ENCODE peak calls at places on chromosomes 16 and 17, in six cellular contexts. H, P, S, V, Y and D are unnamed samples.

GRCh38 chr17:2796164-2797140 is at the start of gene RAP1GAP2:
- DNase-seq in V (peak; percentile 56), H (peak; percentile 78), P (no peak), S (peak; percentile 61), Y (peak; percentile 49), D (peak; percentile 91)

GRCh38 chr16:12150600-12150999 is 174.1 kb downstream of the SNX29 start:
- DNase-seq in Y (no peak), V (no peak), H (no peak), P (no peak), S (no peak), D (no peak)

GRCh38 chr17:52158450-52159042 is at the start of gene CA10:
- DNase-seq in S (no peak), Y (no peak), V (peak; percentile 89), H (no peak), P (no peak), D (no peak)

GRCh38 chr17:1865252-1866037 is 35.6 kb downstream of the RPA1 start:
- DNase-seq in H (peak; percentile 22), P (no peak), Y (no peak), V (peak; percentile 78), S (no peak), D (peak; percentile 62)

GRCh38 chr16:48590476-48590875 is 19.5 kb downstream of the N4BP1 start:
- DNase-seq in S (no peak), P (no peak), V (no peak), Y (no peak), H (no peak), D (no peak)

GRCh38 chr17:62601438-62601837 is 26.0 kb upstream of the MRC2 start:
- DNase-seq in H (no peak), P (no peak), S (no peak), Y (no peak), V (no peak), D (no peak)

GRCh38 chr17:79844869-79845600 is 5.8 kb upstream of the CBX4 start:
- DNase-seq in S (peak; percentile 71), P (no peak), V (peak; percentile 99), Y (no peak), H (peak; percentile 41), D (peak; percentile 53)

GRCh38 chr17:42623732-42624596 is 14.5 kb downstream of the TUBG1 start:
- DNase-seq in V (no peak), P (no peak), S (no peak), Y (no peak), H (no peak), D (no peak)

GRCh38 chr16:17685445-17685844 is 214.7 kb upstream of the XYLT1 start:
- DNase-seq in H (no peak), V (no peak), Y (no peak), P (no peak), S (no peak), D (no peak)

GRCh38 chr16:88732172-88732960 is 26.1 kb downstream of the CTU2 start:
- DNase-seq in H (no peak), V (no peak), Y (no peak), P (no peak), S (no peak), D (no peak)

GRCh38 chr17:40063034-40063765 is 435 bp downstream of the THRA start:
- DNase-seq in Y (no peak), S (peak; percentile 61), V (peak; percentile 92), H (no peak), P (no peak), D (peak; percentile 43)

GRCh38 chr16:77289331-77289809 is 90.2 kb downstream of the SYCE1L start:
- DNase-seq in V (no peak), H (no peak), Y (no peak), S (no peak), P (no peak), D (no peak)

GRCh38 chr17:72287586-72287985 is 166.8 kb downstream of the SOX9 start:
- DNase-seq in V (no peak), S (no peak), H (no peak), P (no peak), Y (no peak), D (no peak)

GRCh38 chr17:79393358-79394038 is 217.4 kb downstream of the RBFOX3 start:
- DNase-seq in V (peak; percentile 96), H (peak; percentile 50), S (peak; percentile 83), P (peak; percentile 34), Y (peak; percentile 40), D (peak; percentile 32)

GRCh38 chr17:2123467-2124251 is 68.8 kb downstream of the HIC1 start:
- DNase-seq in S (no peak), V (peak; percentile 52), Y (no peak), P (no peak), H (no peak), D (peak; percentile 14)

GRCh38 chr16:86925067-86925791 is 346.9 kb downstream of the FOXL1 start:
- DNase-seq in V (no peak), S (no peak), P (peak; percentile 14), H (no peak), Y (no peak), D (no peak)

GRCh38 chr17:37160940-37161339 is 212.2 kb downstream of the AATF start:
- DNase-seq in H (no peak), Y (no peak), S (no peak), P (no peak), V (no peak), D (no peak)

GRCh38 chr16:35752012-35752772 is 2292.8 kb downstream of the TP53TG3F start:
- DNase-seq in S (no peak), P (no peak), V (peak; percentile 10), H (no peak), Y (no peak), D (no peak)

GRCh38 chr17:4509923-4510614 is 11.4 kb downstream of the SPNS2 start:
- DNase-seq in S (peak; percentile 59), V (no peak), P (no peak), Y (no peak), H (no peak), D (no peak)

GRCh38 chr17:17351901-17352781 is 49.0 kb downstream of the NT5M start:
- DNase-seq in H (no peak), V (peak; percentile 55), Y (no peak), P (no peak), S (peak; percentile 71), D (no peak)

GRCh38 chr16:1707193-1707790 is 1.3 kb downstream of the MAPK8IP3 start:
- DNase-seq in Y (no peak), S (no peak), P (no peak), V (peak; percentile 70), H (no peak), D (peak; percentile 12)

GRCh38 chr17:41907185-41907556 is 11.6 kb downstream of the ACLY start:
- DNase-seq in Y (no peak), V (peak; percentile 32), S (no peak), P (no peak), H (no peak), D (no peak)

GRCh38 chr17:74239169-74239568 is 25.8 kb downstream of the TTYH2 start:
- DNase-seq in S (no peak), P (no peak), H (no peak), V (no peak), Y (no peak), D (no peak)

GRCh38 chr17:45353047-45353446 is 36.2 kb upstream of the MAP3K14 start:
- DNase-seq in S (no peak), P (no peak), V (no peak), Y (no peak), H (no peak), D (no peak)

GRCh38 chr17:50101346-50102163 is 6.4 kb downstream of the PDK2 start:
- DNase-seq in P (no peak), H (no peak), S (peak; percentile 49), V (peak; percentile 87), Y (no peak), D (no peak)

GRCh38 chr17:80892900-80893603 is 98.6 kb upstream of the CHMP6 start:
- DNase-seq in S (no peak), V (no peak), P (no peak), Y (peak; percentile 34), H (peak; percentile 51), D (peak; percentile 8)

GRCh38 chr17:79811036-79811887 is 14.4 kb upstream of the CBX8 start:
- DNase-seq in V (peak; percentile 85), S (no peak), P (no peak), H (no peak), Y (no peak), D (peak; percentile 28)

GRCh38 chr16:6897910-6898475 is 434.7 kb upstream of the RBFOX1 start:
- DNase-seq in S (no peak), Y (no peak), V (no peak), H (no peak), P (no peak), D (no peak)

GRCh38 chr17:49880291-49881053 is 32.6 kb upstream of the TAC4 start:
- DNase-seq in V (peak; percentile 99), S (peak; percentile 76), H (peak; percentile 52), Y (peak; percentile 45), P (peak; percentile 22), D (peak; percentile 61)

GRCh38 chr17:74192950-74193781 is 10.3 kb upstream of the RPL38 start:
- DNase-seq in V (peak; percentile 24), Y (no peak), H (no peak), P (no peak), S (peak; percentile 40), D (no peak)

GRCh38 chr17:1555618-1556471 is 6.7 kb downstream of the PITPNA start:
- DNase-seq in Y (no peak), S (no peak), H (no peak), P (no peak), V (no peak), D (no peak)

GRCh38 chr17:3471599-3471998 is at the start of gene SPATA22:
- DNase-seq in P (no peak), V (no peak), Y (no peak), S (no peak), H (no peak), D (no peak)

GRCh38 chr16:9270941-9271340 is 179.5 kb downstream of the HAPSTR1 start:
- DNase-seq in P (no peak), S (no peak), Y (no peak), H (no peak), V (no peak), D (no peak)